ENCODE peak calls at places on chromosome 6, in four cellular contexts. One of them, this sample, is unnamed.
A peak's percentile ranks its signal among the peaks of the same experiment; 100 is the strongest.

GRCh38 chr6:62640749-62641148 is 354.7 kb upstream of the KHDRBS2 start:
- DNase-seq in GM12878: no peak
- DNase-seq in WTC11: no peak
- DNase-seq in K562: no peak
- DNase-seq in this sample: no peak

GRCh38 chr6:27863962-27864905 is 48.0 kb downstream of the OR2B2 start:
- DNase-seq in GM12878: no peak
- DNase-seq in WTC11: no peak
- DNase-seq in K562: no peak
- DNase-seq in this sample: no peak

GRCh38 chr6:113763883-113764282 is 93.3 kb upstream of the MARCKS start:
- DNase-seq in GM12878: peak; percentile 72
- DNase-seq in WTC11: no peak
- DNase-seq in K562: no peak
- DNase-seq in this sample: no peak

GRCh38 chr6:118394106-118394505 is 154.0 kb upstream of the PLN start:
- DNase-seq in GM12878: no peak
- DNase-seq in WTC11: no peak
- DNase-seq in K562: no peak
- DNase-seq in this sample: no peak

GRCh38 chr6:116876635-116877611 is at the start of gene RFX6:
- DNase-seq in GM12878: no peak
- DNase-seq in WTC11: peak; percentile 66
- DNase-seq in K562: peak; percentile 18
- DNase-seq in this sample: peak; percentile 38

GRCh38 chr6:90136850-90137249 is 159.8 kb downstream of the BACH2 start:
- DNase-seq in GM12878: no peak
- DNase-seq in WTC11: no peak
- DNase-seq in K562: no peak
- DNase-seq in this sample: no peak

GRCh38 chr6:137870744-137871247 is 3.7 kb downstream of the TNFAIP3 start:
- DNase-seq in GM12878: no peak
- DNase-seq in WTC11: no peak
- DNase-seq in K562: no peak
- DNase-seq in this sample: no peak

GRCh38 chr6:17493286-17493685 is 99.9 kb downstream of the CAP2 start:
- DNase-seq in GM12878: no peak
- DNase-seq in WTC11: no peak
- DNase-seq in K562: peak; percentile 44
- DNase-seq in this sample: no peak

GRCh38 chr6:157521665-157522335 is 140.8 kb downstream of the ZDHHC14 start:
- DNase-seq in GM12878: no peak
- DNase-seq in WTC11: no peak
- DNase-seq in K562: no peak
- DNase-seq in this sample: no peak

GRCh38 chr6:70524721-70525286 is 41.9 kb upstream of the SDHAF4 start:
- DNase-seq in GM12878: no peak
- DNase-seq in WTC11: no peak
- DNase-seq in K562: no peak
- DNase-seq in this sample: no peak

GRCh38 chr6:23319560-23319959 is 750.2 kb downstream of the HDGFL1 start:
- DNase-seq in GM12878: no peak
- DNase-seq in WTC11: no peak
- DNase-seq in K562: no peak
- DNase-seq in this sample: no peak

GRCh38 chr6:107753778-107754177 is 70.3 kb downstream of the SCML4 start:
- DNase-seq in GM12878: no peak
- DNase-seq in WTC11: no peak
- DNase-seq in K562: no peak
- DNase-seq in this sample: no peak

GRCh38 chr6:154329350-154330170 is 27.0 kb downstream of the IPCEF1 start:
- DNase-seq in GM12878: no peak
- DNase-seq in WTC11: no peak
- DNase-seq in K562: no peak
- DNase-seq in this sample: no peak

GRCh38 chr6:35302604-35303218 is 5.1 kb downstream of the DEF6 start:
- DNase-seq in GM12878: peak; percentile 77
- DNase-seq in WTC11: peak; percentile 52
- DNase-seq in K562: peak; percentile 75
- DNase-seq in this sample: peak; percentile 44

GRCh38 chr6:142404751-142405150 is 102.9 kb downstream of the ADGRG6 start:
- DNase-seq in GM12878: no peak
- DNase-seq in WTC11: no peak
- DNase-seq in K562: no peak
- DNase-seq in this sample: no peak

GRCh38 chr6:142398353-142398752 is 96.5 kb downstream of the ADGRG6 start:
- DNase-seq in GM12878: no peak
- DNase-seq in WTC11: no peak
- DNase-seq in K562: no peak
- DNase-seq in this sample: no peak

GRCh38 chr6:142399739-142400138 is 97.9 kb downstream of the ADGRG6 start:
- DNase-seq in GM12878: no peak
- DNase-seq in WTC11: no peak
- DNase-seq in K562: no peak
- DNase-seq in this sample: no peak

GRCh38 chr6:142401838-142402237 is 100.0 kb downstream of the ADGRG6 start:
- DNase-seq in GM12878: no peak
- DNase-seq in WTC11: no peak
- DNase-seq in K562: no peak
- DNase-seq in this sample: no peak

GRCh38 chr6:142400495-142400894 is 98.7 kb downstream of the ADGRG6 start:
- DNase-seq in GM12878: no peak
- DNase-seq in WTC11: no peak
- DNase-seq in K562: peak; percentile 28
- DNase-seq in this sample: no peak
- TF ChIP-seq USF1 in GM12878: no peak
- TF ChIP-seq USF1 in WTC11: no peak
- TF ChIP-seq USF1 in K562: no peak
- TF ChIP-seq USF1 in this sample: no peak

GRCh38 chr6:132458887-132459604 is 53.9 kb downstream of the STX7 start:
- DNase-seq in GM12878: no peak
- DNase-seq in WTC11: no peak
- DNase-seq in K562: no peak
- DNase-seq in this sample: no peak

GRCh38 chr6:132459605-132459952 is 53.3 kb downstream of the STX7 start:
- DNase-seq in GM12878: no peak
- DNase-seq in WTC11: no peak
- DNase-seq in K562: no peak
- DNase-seq in this sample: no peak

GRCh38 chr6:132461958-132462357 is 51.0 kb downstream of the STX7 start:
- DNase-seq in GM12878: no peak
- DNase-seq in WTC11: no peak
- DNase-seq in K562: no peak
- DNase-seq in this sample: no peak

GRCh38 chr6:132456700-132457143 is 55.4 kb upstream of the MOXD1 start:
- DNase-seq in GM12878: peak; percentile 90
- DNase-seq in WTC11: no peak
- DNase-seq in K562: no peak
- DNase-seq in this sample: no peak
- TF ChIP-seq USF1 in GM12878: no peak
- TF ChIP-seq USF1 in WTC11: no peak
- TF ChIP-seq USF1 in K562: no peak
- TF ChIP-seq USF1 in this sample: no peak

DNA sequence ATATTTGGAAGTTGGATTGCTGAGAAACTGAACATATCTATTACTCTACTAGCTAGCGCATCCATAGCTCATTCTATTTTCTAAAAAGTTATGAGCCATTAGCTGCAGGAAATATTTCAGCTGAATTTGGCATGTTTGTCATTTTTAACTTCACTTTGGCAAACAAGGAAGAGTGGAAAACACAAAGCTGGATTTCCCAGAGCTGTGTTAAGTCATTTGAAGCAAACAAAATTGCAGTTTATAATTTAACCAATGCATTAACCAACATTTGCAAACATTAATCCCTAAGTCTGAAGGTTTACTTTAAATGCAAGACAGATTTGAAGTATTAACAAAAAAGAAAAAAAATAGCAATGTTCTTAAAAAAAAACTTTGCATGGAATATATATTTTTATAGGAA is 1.2 kb downstream of the ALDH8A1 start:
- DNase-seq in GM12878: no peak
- DNase-seq in WTC11: no peak
- DNase-seq in K562: no peak
- DNase-seq in this sample: no peak
- TF ChIP-seq USF1 in GM12878: no peak
- TF ChIP-seq USF1 in WTC11: no peak
- TF ChIP-seq USF1 in K562: no peak
- TF ChIP-seq USF1 in this sample: no peak

DNA sequence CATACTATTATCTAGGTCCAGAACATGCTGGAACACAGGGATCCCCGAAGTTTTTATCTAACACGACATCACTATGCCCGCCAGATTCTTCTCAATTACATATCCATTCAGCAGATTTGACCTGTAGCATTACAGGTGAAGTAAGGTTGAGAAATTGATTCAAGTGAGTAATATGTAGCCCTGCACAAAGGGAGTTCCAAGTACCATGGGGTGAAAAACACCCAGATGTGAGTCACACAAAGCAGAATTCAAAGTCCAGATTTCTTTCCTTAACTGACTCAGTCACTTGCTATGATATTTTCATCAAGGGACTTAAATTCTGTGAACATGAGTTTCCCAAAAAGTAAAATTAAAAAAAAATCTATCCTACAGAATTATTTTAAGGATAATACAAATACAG is 655.4 kb upstream of the PTCHD4 start:
- DNase-seq in GM12878: no peak
- DNase-seq in WTC11: no peak
- DNase-seq in K562: no peak
- DNase-seq in this sample: no peak
- TF ChIP-seq USF1 in GM12878: no peak
- TF ChIP-seq USF1 in WTC11: no peak
- TF ChIP-seq USF1 in K562: no peak
- TF ChIP-seq USF1 in this sample: no peak

GRCh38 chr6:38583523-38583922 is 56.2 kb downstream of the BTBD9 start:
- DNase-seq in GM12878: no peak
- DNase-seq in WTC11: no peak
- DNase-seq in K562: no peak
- DNase-seq in this sample: no peak

GRCh38 chr6:38580030-38580429 is 59.7 kb downstream of the BTBD9 start:
- DNase-seq in GM12878: no peak
- DNase-seq in WTC11: no peak
- DNase-seq in K562: peak; percentile 33
- DNase-seq in this sample: no peak

GRCh38 chr6:38578075-38578474 is 61.7 kb downstream of the BTBD9 start:
- DNase-seq in GM12878: no peak
- DNase-seq in WTC11: no peak
- DNase-seq in K562: peak; percentile 40
- DNase-seq in this sample: no peak

GRCh38 chr6:38577492-38577891 is 62.2 kb downstream of the BTBD9 start:
- DNase-seq in GM12878: no peak
- DNase-seq in WTC11: no peak
- DNase-seq in K562: no peak
- DNase-seq in this sample: no peak

GRCh38 chr6:38579010-38579628 is 60.6 kb downstream of the BTBD9 start:
- DNase-seq in GM12878: no peak
- DNase-seq in WTC11: no peak
- DNase-seq in K562: peak; percentile 37
- DNase-seq in this sample: no peak
- TF ChIP-seq USF1 in GM12878: no peak
- TF ChIP-seq USF1 in WTC11: no peak
- TF ChIP-seq USF1 in K562: no peak
- TF ChIP-seq USF1 in this sample: no peak

GRCh38 chr6:81606965-81607381 is 145.5 kb downstream of the TENT5A start:
- DNase-seq in GM12878: no peak
- DNase-seq in WTC11: no peak
- DNase-seq in K562: no peak
- DNase-seq in this sample: no peak
- TF ChIP-seq USF1 in GM12878: no peak
- TF ChIP-seq USF1 in WTC11: no peak
- TF ChIP-seq USF1 in K562: no peak
- TF ChIP-seq USF1 in this sample: no peak

DNA sequence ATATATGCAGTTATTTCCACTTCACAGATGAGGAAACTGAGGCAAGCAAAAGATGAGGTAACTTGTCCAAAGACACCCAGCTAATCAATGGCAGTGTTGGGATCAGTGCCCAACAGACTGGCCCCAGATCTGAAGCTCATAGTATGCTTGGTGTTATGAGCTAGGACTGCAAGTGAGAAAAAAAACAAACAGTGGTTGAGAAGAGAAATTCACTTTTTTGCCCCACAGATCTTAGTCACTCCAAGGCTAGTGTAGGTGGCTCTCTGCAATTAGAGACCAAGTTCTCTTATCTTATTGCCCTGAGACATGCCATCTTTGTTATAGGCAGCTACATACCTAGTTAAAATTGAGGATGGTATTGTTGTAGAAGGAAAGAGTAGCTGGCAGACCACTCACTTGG is 16.3 kb downstream of the PLEKHG1 start:
- DNase-seq in GM12878: no peak
- DNase-seq in WTC11: no peak
- DNase-seq in K562: no peak
- DNase-seq in this sample: no peak
- TF ChIP-seq USF1 in GM12878: no peak
- TF ChIP-seq USF1 in WTC11: no peak
- TF ChIP-seq USF1 in K562: no peak
- TF ChIP-seq USF1 in this sample: no peak